ENCODE peak calls at places on chromosomes 1 and 21, in four cellular contexts. One of them, this sample, is unnamed. For H3K4me1, the result is how much of the 10 kb centered on the place peaks cover.

GRCh38 chr21:26934383-26934782 is 32.5 kb downstream of the ADAMTS5 start:
- DNase-seq in MM.1S: no peak
- DNase-seq in HCT116: no peak
- DNase-seq in K562: no peak
- DNase-seq in this sample: no peak

GRCh38 chr1:156439771-156440183 is 60.8 kb downstream of the MEF2D start:
- DNase-seq in MM.1S: no peak
- DNase-seq in HCT116: no peak
- DNase-seq in K562: no peak
- DNase-seq in this sample: no peak

GRCh38 chr1:66984491-66984890 is 59.7 kb downstream of the MIER1 start:
- DNase-seq in MM.1S: no peak
- DNase-seq in HCT116: no peak
- DNase-seq in K562: no peak
- DNase-seq in this sample: no peak

GRCh38 chr21:45559216-45560105 is 17.2 kb upstream of the SLC19A1 start:
- DNase-seq in MM.1S: no peak
- DNase-seq in HCT116: no peak
- DNase-seq in K562: no peak
- DNase-seq in this sample: no peak

GRCh38 chr1:84998642-84999280 is 1.8 kb upstream of the MCOLN2 start:
- DNase-seq in MM.1S: no peak
- DNase-seq in HCT116: no peak
- DNase-seq in K562: no peak
- DNase-seq in this sample: no peak

GRCh38 chr1:44810101-44810761 is 1.9 kb downstream of the BTBD19 start:
- DNase-seq in MM.1S: no peak
- DNase-seq in HCT116: no peak
- DNase-seq in K562: no peak
- DNase-seq in this sample: peak

GRCh38 chr1:34681481-34682451 is 73.1 kb upstream of the GJB5 start:
- DNase-seq in MM.1S: peak
- DNase-seq in HCT116: peak
- DNase-seq in K562: peak
- DNase-seq in this sample: peak

GRCh38 chr1:26403656-26404055 is 7.0 kb upstream of the LIN28A start:
- DNase-seq in MM.1S: no peak
- DNase-seq in HCT116: no peak
- DNase-seq in K562: peak
- DNase-seq in this sample: no peak

GRCh38 chr1:67683736-67684525 is 1.1 kb upstream of the GADD45A start:
- DNase-seq in MM.1S: no peak
- DNase-seq in HCT116: no peak
- DNase-seq in K562: no peak
- DNase-seq in this sample: peak

GRCh38 chr1:204075116-204075636 is 2.3 kb downstream of the SOX13 start:
- DNase-seq in MM.1S: no peak
- DNase-seq in HCT116: no peak
- DNase-seq in K562: no peak
- DNase-seq in this sample: no peak
- TF ChIP-seq EZH2 in MM.1S: no peak
- TF ChIP-seq EZH2 in HCT116: no peak
- TF ChIP-seq EZH2 in K562: no peak
- TF ChIP-seq EZH2 in this sample: no peak

GRCh38 chr1:201533836-201534235 is 5.1 kb upstream of the NAV1 start:
- DNase-seq in MM.1S: no peak
- DNase-seq in HCT116: no peak
- DNase-seq in K562: no peak
- DNase-seq in this sample: no peak
- H3K4me1 ChIP-seq in MM.1S: under half
- H3K4me1 ChIP-seq in HCT116: under half
- H3K4me1 ChIP-seq in K562: under half
- H3K4me1 ChIP-seq in this sample: under half

GRCh38 chr1:203117611-203118575 is 9.6 kb upstream of the ADORA1 start:
- DNase-seq in MM.1S: peak
- DNase-seq in HCT116: peak
- DNase-seq in K562: peak
- DNase-seq in this sample: peak
- TF ChIP-seq EZH2 in MM.1S: no peak
- TF ChIP-seq EZH2 in HCT116: no peak
- TF ChIP-seq EZH2 in K562: no peak
- TF ChIP-seq EZH2 in this sample: no peak

GRCh38 chr1:20089328-20090077 is 19.5 kb downstream of the PLA2G5 start:
- DNase-seq in MM.1S: peak
- DNase-seq in HCT116: peak
- DNase-seq in K562: peak
- DNase-seq in this sample: no peak

GRCh38 chr1:20090119-20090518 is 20.1 kb downstream of the PLA2G5 start:
- DNase-seq in MM.1S: no peak
- DNase-seq in HCT116: no peak
- DNase-seq in K562: no peak
- DNase-seq in this sample: no peak

GRCh38 chr1:20087668-20088067 is 17.7 kb downstream of the PLA2G5 start:
- DNase-seq in MM.1S: no peak
- DNase-seq in HCT116: no peak
- DNase-seq in K562: peak
- DNase-seq in this sample: no peak

GRCh38 chr1:20093303-20093702 is 23.3 kb downstream of the PLA2G5 start:
- DNase-seq in MM.1S: no peak
- DNase-seq in HCT116: no peak
- DNase-seq in K562: no peak
- DNase-seq in this sample: no peak

DNA sequence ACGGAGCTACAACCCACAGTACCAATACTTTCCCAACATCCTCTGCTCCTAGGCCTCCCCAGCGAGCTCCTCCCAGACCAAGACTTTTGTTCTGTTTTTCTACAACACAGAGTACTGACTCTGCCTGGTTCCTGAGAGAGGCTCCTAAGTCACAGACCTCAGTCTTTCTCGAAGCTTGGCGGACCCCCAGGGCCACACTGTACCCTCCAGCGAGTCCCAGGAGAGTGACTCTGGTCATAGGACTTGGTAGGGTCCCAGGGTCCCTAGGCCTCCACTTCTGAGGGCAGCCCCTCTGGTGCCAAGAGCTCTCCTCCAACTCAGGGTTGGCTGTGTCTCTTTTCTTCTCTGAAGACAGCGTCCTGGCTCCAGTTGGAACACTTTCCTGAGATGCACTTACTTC is 20.6 kb downstream of the PLA2G5 start:
- DNase-seq in MM.1S: no peak
- DNase-seq in HCT116: no peak
- DNase-seq in K562: no peak
- DNase-seq in this sample: no peak
- H3K4me1 ChIP-seq in MM.1S: under half
- H3K4me1 ChIP-seq in HCT116: under half
- H3K4me1 ChIP-seq in K562: under half
- H3K4me1 ChIP-seq in this sample: under half

GRCh38 chr1:20386682-20387081 is 96.0 kb downstream of the VWA5B1 start:
- DNase-seq in MM.1S: no peak
- DNase-seq in HCT116: no peak
- DNase-seq in K562: no peak
- DNase-seq in this sample: no peak
- TF ChIP-seq EZH2 in MM.1S: no peak
- TF ChIP-seq EZH2 in HCT116: no peak
- TF ChIP-seq EZH2 in K562: no peak
- TF ChIP-seq EZH2 in this sample: no peak

GRCh38 chr1:158814970-158815369 is 16.2 kb upstream of the MNDA start:
- DNase-seq in MM.1S: no peak
- DNase-seq in HCT116: no peak
- DNase-seq in K562: no peak
- DNase-seq in this sample: no peak
- H3K4me1 ChIP-seq in MM.1S: under half
- H3K4me1 ChIP-seq in HCT116: under half
- H3K4me1 ChIP-seq in K562: under half
- H3K4me1 ChIP-seq in this sample: under half

GRCh38 chr1:63593887-63594617 is 841 bp downstream of the PGM1 start:
- DNase-seq in MM.1S: peak
- DNase-seq in HCT116: peak
- DNase-seq in K562: no peak
- DNase-seq in this sample: peak
- TF ChIP-seq EZH2 in MM.1S: no peak
- TF ChIP-seq EZH2 in HCT116: no peak
- TF ChIP-seq EZH2 in K562: no peak
- TF ChIP-seq EZH2 in this sample: no peak